ENCODE peak calls at places on chromosomes 3 and 15, in ten cellular contexts. N is T-helper 1 cell, Y is AG09309, T is bronchial epithelial cell, P is fibroblast of pulmonary artery, M is H54, J is lower lobe of right lung, V is GM04504, C is tibial artery, W is left colon. E is an unnamed sample.

GRCh38 chr3:156554515-156554841 is 439 bp downstream of the SSR3 start:
- DNase-seq in N (no peak), Y (no peak), T (no peak), P (no peak), M (no peak), J (no peak), V (no peak), C (no peak), W (no peak), E (no peak)

GRCh38 chr3:52005571-52005986 is 9.9 kb upstream of the RPL29 start:
- DNase-seq in N (no peak), Y (no peak), T (peak), P (peak), M (no peak), J (no peak), V (no peak), C (no peak), W (no peak), E (no peak)

GRCh38 chr3:187973977-187974856 is 179.7 kb upstream of the LPP start:
- DNase-seq in N (peak), Y (no peak), T (no peak), P (no peak), M (no peak), J (no peak), V (no peak), C (no peak), W (no peak), E (no peak)

GRCh38 chr3:137692803-137693431 is 71.2 kb upstream of the SOX14 start:
- DNase-seq in N (no peak), Y (no peak), T (peak), P (no peak), M (peak), J (no peak), V (no peak), C (no peak), W (peak), E (no peak)

GRCh38 chr3:172449468-172450149 is 1.4 kb upstream of the GHSR start:
- DNase-seq in N (no peak), Y (no peak), T (peak), P (peak), M (no peak), J (no peak), V (peak), C (no peak), W (peak), E (no peak)

GRCh38 chr15:86082619-86083377 is 3.1 kb downstream of the AGBL1 start:
- DNase-seq in N (no peak), Y (no peak), T (no peak), P (no peak), M (no peak), J (no peak), V (no peak), C (no peak), W (no peak), E (no peak)

GRCh38 chr3:150050510-150050909 is 79.8 kb upstream of the PFN2 start:
- DNase-seq in N (no peak), Y (no peak), T (no peak), P (peak), M (no peak), J (peak), V (no peak), C (no peak), W (no peak), E (no peak)

GRCh38 chr3:140863481-140864084 is 78.1 kb upstream of the SLC25A36 start:
- DNase-seq in N (peak), Y (peak), T (peak), P (peak), M (peak), J (no peak), V (peak), C (peak), W (peak), E (peak)

GRCh38 chr15:43828061-43828657 is 1.4 kb downstream of the WDR76 start:
- DNase-seq in N (peak), Y (no peak), T (no peak), P (peak), M (no peak), J (no peak), V (no peak), C (no peak), W (no peak), E (no peak)

GRCh38 chr3:48938156-48938555 is 19.5 kb downstream of the ARIH2 start:
- DNase-seq in N (no peak), Y (no peak), T (no peak), P (no peak), M (no peak), J (no peak), V (no peak), C (no peak), W (no peak), E (no peak)

GRCh38 chr3:21801631-21802030 is 50.6 kb upstream of the ZNF385D start:
- DNase-seq in N (no peak), Y (no peak), T (no peak), P (no peak), M (no peak), J (no peak), V (no peak), C (no peak), W (no peak), E (no peak)

GRCh38 chr15:31570591-31570990 is 244.0 kb downstream of the KLF13 start:
- DNase-seq in N (no peak), Y (no peak), T (no peak), P (no peak), M (no peak), J (no peak), V (no peak), C (no peak), W (no peak), E (no peak)

GRCh38 chr15:100170280-100170654 is 171.5 kb downstream of the ADAMTS17 start:
- DNase-seq in N (peak), Y (no peak), T (no peak), P (no peak), M (no peak), J (no peak), V (no peak), C (no peak), W (no peak), E (no peak)

GRCh38 chr3:115139072-115139471 is 8.0 kb downstream of the ZBTB20 start:
- DNase-seq in N (no peak), Y (no peak), T (no peak), P (no peak), M (no peak), J (no peak), V (no peak), C (no peak), W (no peak), E (no peak)

GRCh38 chr15:66254364-66255292 is 1.1 kb upstream of the MEGF11 start:
- DNase-seq in N (no peak), Y (no peak), T (no peak), P (no peak), M (no peak), J (no peak), V (no peak), C (no peak), W (no peak), E (no peak)

GRCh38 chr3:25527796-25528195 is 99.7 kb downstream of the RARB start:
- DNase-seq in N (no peak), Y (no peak), T (no peak), P (no peak), M (no peak), J (no peak), V (no peak), C (no peak), W (no peak), E (peak)

GRCh38 chr15:93830221-93830765 is 401.1 kb upstream of the MCTP2 start:
- DNase-seq in N (no peak), Y (no peak), T (peak), P (no peak), M (no peak), J (no peak), V (no peak), C (no peak), W (no peak), E (no peak)

GRCh38 chr3:119428538-119428937 is 34.9 kb downstream of the TMEM39A start:
- DNase-seq in N (no peak), Y (no peak), T (no peak), P (no peak), M (no peak), J (no peak), V (no peak), C (no peak), W (no peak), E (no peak)

GRCh38 chr15:100728371-100729201 is 126.2 kb downstream of the ASB7 start:
- DNase-seq in N (no peak), Y (no peak), T (no peak), P (no peak), M (no peak), J (no peak), V (no peak), C (no peak), W (no peak), E (no peak)

GRCh38 chr15:49895337-49896223 is 223.5 kb downstream of the ATP8B4 start:
- DNase-seq in N (no peak), Y (no peak), T (no peak), P (peak), M (no peak), J (no peak), V (no peak), C (no peak), W (no peak), E (no peak)

GRCh38 chr3:28590851-28591250 is 242.2 kb upstream of the AZI2 start:
- DNase-seq in N (no peak), Y (no peak), T (no peak), P (no peak), M (no peak), J (no peak), V (no peak), C (no peak), W (no peak), E (no peak)

GRCh38 chr3:85977615-85978338 is 1013.2 kb downstream of the VGLL3 start:
- DNase-seq in N (no peak), Y (no peak), T (no peak), P (no peak), M (no peak), J (no peak), V (no peak), C (no peak), W (no peak), E (no peak)

GRCh38 chr15:63192604-63193206 is 3.3 kb downstream of the RAB8B start:
- DNase-seq in N (peak), Y (no peak), T (no peak), P (no peak), M (no peak), J (no peak), V (no peak), C (no peak), W (no peak), E (no peak)

GRCh38 chr15:89829161-89829560 is 14.5 kb upstream of the ANPEP start:
- DNase-seq in N (no peak), Y (no peak), T (no peak), P (no peak), M (no peak), J (no peak), V (no peak), C (no peak), W (no peak), E (no peak)

GRCh38 chr15:27418729-27419128 is 447.7 kb downstream of the GABRG3 start:
- DNase-seq in N (no peak), Y (no peak), T (no peak), P (no peak), M (no peak), J (no peak), V (no peak), C (no peak), W (no peak), E (no peak)

GRCh38 chr3:167520656-167521360 is 47.0 kb upstream of the SERPINI2 start:
- DNase-seq in N (no peak), Y (no peak), T (peak), P (no peak), M (no peak), J (no peak), V (no peak), C (no peak), W (no peak), E (no peak)

GRCh38 chr3:59541352-59541751 is 491.5 kb upstream of the CFAP20DC start:
- DNase-seq in N (no peak), Y (no peak), T (no peak), P (no peak), M (no peak), J (no peak), V (no peak), C (no peak), W (no peak), E (no peak)

E was measured in fibroblast of the conjunctiva.